ENCODE peak calls at places on chromosome 14, in nine cellular contexts. G, D, X, K, A, Y, U, T and R are unnamed samples.

GRCh38 chr14:58533417-58533816 is 104.3 kb upstream of the DACT1 start:
- DNase-seq in K (peak; percentile 21), D (no peak), G (no peak), X (peak; percentile 3), T (no peak), U (no peak), Y (no peak), A (no peak), R (no peak)

GRCh38 chr14:91367173-91368171 is 50.1 kb downstream of the CCDC88C start:
- DNase-seq in G (no peak), T (peak; percentile 39), U (no peak), X (peak; percentile 20), A (no peak), Y (no peak), K (no peak), D (peak; percentile 35), R (no peak)

GRCh38 chr14:54362089-54362504 is 34.7 kb upstream of the CDKN3 start:
- DNase-seq in U (peak; percentile 48), K (no peak), T (no peak), Y (no peak), G (no peak), A (no peak), X (no peak), D (no peak), R (no peak)

GRCh38 chr14:69652942-69653680 is 41.7 kb downstream of the SUSD6 start:
- DNase-seq in X (no peak), U (no peak), D (no peak), T (no peak), Y (no peak), G (no peak), A (no peak), K (no peak), R (peak; percentile 81)

GRCh38 chr14:73461478-73462077 is 3.2 kb upstream of the NUMB start:
- DNase-seq in Y (no peak), A (no peak), X (no peak), G (no peak), T (no peak), U (no peak), D (no peak), K (no peak), R (no peak)

GRCh38 chr14:49294736-49295135 is 291.4 kb downstream of the RPS29 start:
- DNase-seq in X (no peak), T (no peak), G (no peak), A (no peak), Y (no peak), K (no peak), U (peak; percentile 15), D (no peak), R (no peak)

GRCh38 chr14:33754264-33754663 is 196.6 kb downstream of the EGLN3 start:
- DNase-seq in A (no peak), Y (no peak), K (peak; percentile 66), X (no peak), D (peak; percentile 40), T (no peak), U (peak; percentile 17), G (no peak), R (no peak)

GRCh38 chr14:65564370-65564769 is 151.8 kb downstream of the FUT8 start:
- DNase-seq in Y (no peak), U (no peak), T (no peak), G (no peak), D (no peak), K (no peak), X (no peak), A (no peak), R (no peak)

GRCh38 chr14:84442481-84442880 is 1087.5 kb upstream of the FLRT2 start:
- DNase-seq in Y (no peak), D (no peak), U (no peak), X (no peak), K (no peak), G (peak; percentile 64), A (no peak), T (no peak), R (no peak)

GRCh38 chr14:105092124-105092911 is 27.1 kb upstream of the GPR132 start:
- DNase-seq in U (no peak), G (no peak), K (no peak), X (no peak), Y (peak; percentile 84), T (no peak), D (no peak), A (peak; percentile 47), R (peak; percentile 79)

GRCh38 chr14:88611878-88612277 is 49.0 kb downstream of the ZC3H14 start:
- DNase-seq in U (no peak), G (no peak), K (no peak), T (no peak), Y (no peak), A (no peak), X (no peak), D (no peak), R (no peak)